ENCODE peak calls at places on chromosomes 7 and 10, in seven cellular contexts. One of them, this sample, is unnamed.
A peak's percentile ranks its signal among the peaks of the same experiment; 100 is the strongest.

GRCh38 chr10:26486304-26486703 is 48.2 kb downstream of the APBB1IP start:
- DNase-seq in esophagus muscularis mucosa: peak; percentile 66
- DNase-seq in bronchial epithelial cell: peak; percentile 4
- DNase-seq in naive thymus-derived CD4-positive, alpha-beta T cell: no peak
- DNase-seq in fibroblast of mammary gland: peak; percentile 99
- DNase-seq in A549: peak; percentile 24
- DNase-seq in MM.1S: no peak
- DNase-seq in this sample: no peak

GRCh38 chr7:128791968-128792319 is at the start of gene CCDC136:
- DNase-seq in fibroblast of mammary gland: no peak
- DNase-seq in esophagus muscularis mucosa: peak; percentile 78
- DNase-seq in A549: no peak
- DNase-seq in MM.1S: no peak
- DNase-seq in naive thymus-derived CD4-positive, alpha-beta T cell: no peak
- DNase-seq in bronchial epithelial cell: no peak
- DNase-seq in this sample: no peak

GRCh38 chr10:14439451-14440259 is 108.9 kb upstream of the FRMD4A start:
- DNase-seq in A549: no peak
- DNase-seq in MM.1S: no peak
- DNase-seq in esophagus muscularis mucosa: no peak
- DNase-seq in fibroblast of mammary gland: peak; percentile 4
- DNase-seq in naive thymus-derived CD4-positive, alpha-beta T cell: no peak
- DNase-seq in bronchial epithelial cell: no peak
- DNase-seq in this sample: no peak

GRCh38 chr7:148738737-148739535 is 40.2 kb downstream of the CUL1 start:
- DNase-seq in naive thymus-derived CD4-positive, alpha-beta T cell: no peak
- DNase-seq in bronchial epithelial cell: no peak
- DNase-seq in MM.1S: no peak
- DNase-seq in esophagus muscularis mucosa: no peak
- DNase-seq in fibroblast of mammary gland: peak; percentile 11
- DNase-seq in A549: no peak
- DNase-seq in this sample: no peak

GRCh38 chr7:30196408-30196807 is 61.6 kb downstream of the MTURN start:
- DNase-seq in A549: no peak
- DNase-seq in esophagus muscularis mucosa: no peak
- DNase-seq in MM.1S: no peak
- DNase-seq in fibroblast of mammary gland: no peak
- DNase-seq in naive thymus-derived CD4-positive, alpha-beta T cell: no peak
- DNase-seq in bronchial epithelial cell: no peak
- DNase-seq in this sample: no peak

GRCh38 chr10:25747038-25747437 is 187.0 kb upstream of the MYO3A start:
- DNase-seq in fibroblast of mammary gland: no peak
- DNase-seq in A549: no peak
- DNase-seq in MM.1S: no peak
- DNase-seq in bronchial epithelial cell: peak; percentile 47
- DNase-seq in naive thymus-derived CD4-positive, alpha-beta T cell: no peak
- DNase-seq in esophagus muscularis mucosa: no peak
- DNase-seq in this sample: no peak

GRCh38 chr7:16657656-16658279 is 11.8 kb downstream of the BZW2 start:
- DNase-seq in A549: peak; percentile 33
- DNase-seq in naive thymus-derived CD4-positive, alpha-beta T cell: no peak
- DNase-seq in esophagus muscularis mucosa: no peak
- DNase-seq in MM.1S: no peak
- DNase-seq in fibroblast of mammary gland: peak; percentile 94
- DNase-seq in bronchial epithelial cell: peak; percentile 51
- DNase-seq in this sample: no peak

GRCh38 chr10:129643266-129643665 is 176.2 kb downstream of the MGMT start:
- DNase-seq in fibroblast of mammary gland: no peak
- DNase-seq in A549: no peak
- DNase-seq in MM.1S: no peak
- DNase-seq in esophagus muscularis mucosa: peak; percentile 64
- DNase-seq in naive thymus-derived CD4-positive, alpha-beta T cell: no peak
- DNase-seq in bronchial epithelial cell: no peak
- DNase-seq in this sample: no peak

GRCh38 chr10:118856106-118856505 is 101.3 kb upstream of the CACUL1 start:
- DNase-seq in A549: no peak
- DNase-seq in fibroblast of mammary gland: no peak
- DNase-seq in MM.1S: no peak
- DNase-seq in esophagus muscularis mucosa: peak; percentile 78
- DNase-seq in naive thymus-derived CD4-positive, alpha-beta T cell: no peak
- DNase-seq in bronchial epithelial cell: no peak
- DNase-seq in this sample: no peak

GRCh38 chr7:38671901-38672559 is 40.9 kb upstream of the AMPH start:
- DNase-seq in bronchial epithelial cell: no peak
- DNase-seq in A549: no peak
- DNase-seq in MM.1S: peak; percentile 33
- DNase-seq in naive thymus-derived CD4-positive, alpha-beta T cell: no peak
- DNase-seq in esophagus muscularis mucosa: no peak
- DNase-seq in fibroblast of mammary gland: no peak
- DNase-seq in this sample: no peak

GRCh38 chr10:73868655-73869195 is 5.6 kb downstream of the CAMK2G start:
- DNase-seq in fibroblast of mammary gland: no peak
- DNase-seq in A549: no peak
- DNase-seq in naive thymus-derived CD4-positive, alpha-beta T cell: no peak
- DNase-seq in MM.1S: no peak
- DNase-seq in bronchial epithelial cell: no peak
- DNase-seq in esophagus muscularis mucosa: no peak
- DNase-seq in this sample: no peak

GRCh38 chr7:129144834-129145668 is 544 bp downstream of the TSPAN33 start:
- DNase-seq in MM.1S: no peak
- DNase-seq in bronchial epithelial cell: no peak
- DNase-seq in esophagus muscularis mucosa: no peak
- DNase-seq in A549: no peak
- DNase-seq in fibroblast of mammary gland: no peak
- DNase-seq in naive thymus-derived CD4-positive, alpha-beta T cell: no peak
- DNase-seq in this sample: peak; percentile 17

GRCh38 chr10:86366033-86366901 is at the start of gene GRID1:
- DNase-seq in esophagus muscularis mucosa: no peak
- DNase-seq in MM.1S: peak; percentile 47
- DNase-seq in naive thymus-derived CD4-positive, alpha-beta T cell: no peak
- DNase-seq in A549: no peak
- DNase-seq in fibroblast of mammary gland: no peak
- DNase-seq in bronchial epithelial cell: no peak
- DNase-seq in this sample: no peak

GRCh38 chr7:40986351-40986873 is 716.5 kb downstream of the INHBA start:
- DNase-seq in A549: peak; percentile 4
- DNase-seq in esophagus muscularis mucosa: no peak
- DNase-seq in naive thymus-derived CD4-positive, alpha-beta T cell: no peak
- DNase-seq in bronchial epithelial cell: peak; percentile 52
- DNase-seq in MM.1S: no peak
- DNase-seq in fibroblast of mammary gland: peak; percentile 99
- DNase-seq in this sample: no peak

GRCh38 chr7:17638727-17639126 is 301.6 kb downstream of the SNX13 start:
- DNase-seq in naive thymus-derived CD4-positive, alpha-beta T cell: no peak
- DNase-seq in A549: no peak
- DNase-seq in esophagus muscularis mucosa: no peak
- DNase-seq in MM.1S: no peak
- DNase-seq in bronchial epithelial cell: peak; percentile 93
- DNase-seq in fibroblast of mammary gland: peak; percentile 25
- DNase-seq in this sample: no peak

GRCh38 chr10:70106958-70107791 is 25.4 kb downstream of the AIFM2 start:
- DNase-seq in A549: no peak
- DNase-seq in fibroblast of mammary gland: no peak
- DNase-seq in bronchial epithelial cell: no peak
- DNase-seq in MM.1S: no peak
- DNase-seq in esophagus muscularis mucosa: no peak
- DNase-seq in naive thymus-derived CD4-positive, alpha-beta T cell: no peak
- DNase-seq in this sample: no peak

GRCh38 chr10:107075117-107075516 is 89.4 kb downstream of the SORCS1 start:
- DNase-seq in naive thymus-derived CD4-positive, alpha-beta T cell: no peak
- DNase-seq in bronchial epithelial cell: no peak
- DNase-seq in esophagus muscularis mucosa: no peak
- DNase-seq in MM.1S: no peak
- DNase-seq in A549: no peak
- DNase-seq in fibroblast of mammary gland: no peak
- DNase-seq in this sample: no peak

GRCh38 chr10:69456880-69457693 is 5.8 kb downstream of the TSPAN15 start:
- DNase-seq in fibroblast of mammary gland: peak; percentile 70
- DNase-seq in esophagus muscularis mucosa: no peak
- DNase-seq in bronchial epithelial cell: peak; percentile 86
- DNase-seq in A549: no peak
- DNase-seq in MM.1S: no peak
- DNase-seq in naive thymus-derived CD4-positive, alpha-beta T cell: no peak
- DNase-seq in this sample: no peak

GRCh38 chr10:61899997-61900828 is 1.3 kb upstream of the ARID5B start:
- DNase-seq in fibroblast of mammary gland: peak; percentile 86
- DNase-seq in esophagus muscularis mucosa: no peak
- DNase-seq in MM.1S: peak; percentile 86
- DNase-seq in A549: peak; percentile 34
- DNase-seq in naive thymus-derived CD4-positive, alpha-beta T cell: peak; percentile 60
- DNase-seq in bronchial epithelial cell: peak; percentile 90
- DNase-seq in this sample: peak; percentile 60

DNA sequence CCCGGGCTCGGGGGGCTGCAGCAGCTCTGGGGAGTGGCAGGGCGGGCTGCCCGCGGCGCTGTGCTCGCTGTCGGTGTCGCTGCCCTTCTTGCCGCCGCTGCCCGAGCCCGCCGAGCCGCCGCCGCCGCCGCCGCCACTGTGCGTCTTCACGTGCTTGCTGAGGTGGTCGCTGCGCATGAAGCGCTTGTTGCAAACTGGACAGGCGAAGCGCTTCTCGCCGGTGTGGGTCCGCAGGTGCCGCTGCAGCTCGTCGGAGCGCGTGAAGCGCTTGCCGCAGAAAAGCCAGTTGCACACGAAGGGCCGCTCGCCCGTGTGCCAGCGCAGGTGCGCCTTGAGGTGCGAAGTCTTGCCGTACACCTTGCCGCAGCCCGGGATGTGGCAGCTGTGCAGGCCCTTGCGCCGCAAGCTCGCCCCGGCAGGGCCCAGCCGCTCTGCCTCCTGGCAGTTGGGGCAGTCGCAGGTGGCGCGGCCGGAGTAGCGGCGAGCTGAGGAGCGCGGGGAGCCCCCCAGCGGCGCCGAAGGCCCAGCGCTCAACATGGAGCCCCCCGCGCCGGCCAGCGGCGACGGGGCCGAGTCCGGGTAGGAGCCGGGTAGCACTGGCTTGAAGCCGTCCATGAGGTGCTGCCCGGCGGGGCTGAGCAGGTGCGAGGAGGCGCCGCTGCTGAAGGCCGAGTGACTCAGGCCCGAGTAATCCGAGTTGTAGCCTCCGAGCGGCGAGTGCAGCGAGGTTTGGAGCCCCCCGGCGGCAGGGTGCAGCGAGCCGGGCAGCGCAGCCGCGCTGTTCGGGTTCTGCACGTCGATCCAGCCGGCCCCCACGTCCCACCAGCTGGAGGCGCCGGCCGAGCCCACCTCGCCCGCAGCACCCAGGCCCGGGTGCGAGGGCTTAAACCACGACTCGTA is 2.1 kb downstream of the SP8 start:
- DNase-seq in bronchial epithelial cell: peak; percentile 28
- DNase-seq in esophagus muscularis mucosa: no peak
- DNase-seq in naive thymus-derived CD4-positive, alpha-beta T cell: no peak
- DNase-seq in A549: peak; percentile 57
- DNase-seq in fibroblast of mammary gland: peak; percentile 8
- DNase-seq in MM.1S: no peak
- DNase-seq in this sample: no peak
- H3K4me3 ChIP-seq in bronchial epithelial cell: no peak overlapping the region
- H3K4me3 ChIP-seq in esophagus muscularis mucosa: peak overlapping the region; percentile 42
- H3K4me3 ChIP-seq in naive thymus-derived CD4-positive, alpha-beta T cell: no peak overlapping the region
- H3K4me3 ChIP-seq in A549: peak overlapping the region; percentile 43
- H3K4me3 ChIP-seq in fibroblast of mammary gland: no peak overlapping the region
- H3K4me3 ChIP-seq in MM.1S: no peak overlapping the region
- H3K4me3 ChIP-seq in this sample: no peak overlapping the region

GRCh38 chr10:72085166-72085565 is 3.2 kb downstream of the SPOCK2 start:
- DNase-seq in MM.1S: no peak
- DNase-seq in naive thymus-derived CD4-positive, alpha-beta T cell: no peak
- DNase-seq in bronchial epithelial cell: no peak
- DNase-seq in esophagus muscularis mucosa: no peak
- DNase-seq in A549: no peak
- DNase-seq in fibroblast of mammary gland: no peak
- DNase-seq in this sample: no peak
- H3K4me3 ChIP-seq in MM.1S: no peak overlapping the region
- H3K4me3 ChIP-seq in naive thymus-derived CD4-positive, alpha-beta T cell: peak overlapping the region; percentile 98
- H3K4me3 ChIP-seq in bronchial epithelial cell: no peak overlapping the region
- H3K4me3 ChIP-seq in esophagus muscularis mucosa: no peak overlapping the region
- H3K4me3 ChIP-seq in A549: no peak overlapping the region
- H3K4me3 ChIP-seq in fibroblast of mammary gland: no peak overlapping the region
- H3K4me3 ChIP-seq in this sample: peak overlapping the region; percentile 88

GRCh38 chr7:157962458-157963306 is 624.9 kb downstream of the PTPRN2 start:
- DNase-seq in A549: no peak
- DNase-seq in bronchial epithelial cell: no peak
- DNase-seq in fibroblast of mammary gland: no peak
- DNase-seq in naive thymus-derived CD4-positive, alpha-beta T cell: no peak
- DNase-seq in esophagus muscularis mucosa: no peak
- DNase-seq in MM.1S: no peak
- DNase-seq in this sample: no peak

GRCh38 chr7:157964016-157964415 is 623.6 kb downstream of the PTPRN2 start:
- DNase-seq in fibroblast of mammary gland: no peak
- DNase-seq in naive thymus-derived CD4-positive, alpha-beta T cell: no peak
- DNase-seq in A549: no peak
- DNase-seq in esophagus muscularis mucosa: no peak
- DNase-seq in MM.1S: no peak
- DNase-seq in bronchial epithelial cell: no peak
- DNase-seq in this sample: no peak

GRCh38 chr7:157964521-157964920 is 623.1 kb downstream of the PTPRN2 start:
- DNase-seq in bronchial epithelial cell: no peak
- DNase-seq in MM.1S: no peak
- DNase-seq in naive thymus-derived CD4-positive, alpha-beta T cell: no peak
- DNase-seq in fibroblast of mammary gland: no peak
- DNase-seq in A549: no peak
- DNase-seq in esophagus muscularis mucosa: no peak
- DNase-seq in this sample: no peak

GRCh38 chr7:157963526-157963925 is 624.1 kb downstream of the PTPRN2 start:
- DNase-seq in A549: no peak
- DNase-seq in esophagus muscularis mucosa: no peak
- DNase-seq in bronchial epithelial cell: no peak
- DNase-seq in MM.1S: no peak
- DNase-seq in naive thymus-derived CD4-positive, alpha-beta T cell: no peak
- DNase-seq in fibroblast of mammary gland: no peak
- DNase-seq in this sample: no peak

DNA sequence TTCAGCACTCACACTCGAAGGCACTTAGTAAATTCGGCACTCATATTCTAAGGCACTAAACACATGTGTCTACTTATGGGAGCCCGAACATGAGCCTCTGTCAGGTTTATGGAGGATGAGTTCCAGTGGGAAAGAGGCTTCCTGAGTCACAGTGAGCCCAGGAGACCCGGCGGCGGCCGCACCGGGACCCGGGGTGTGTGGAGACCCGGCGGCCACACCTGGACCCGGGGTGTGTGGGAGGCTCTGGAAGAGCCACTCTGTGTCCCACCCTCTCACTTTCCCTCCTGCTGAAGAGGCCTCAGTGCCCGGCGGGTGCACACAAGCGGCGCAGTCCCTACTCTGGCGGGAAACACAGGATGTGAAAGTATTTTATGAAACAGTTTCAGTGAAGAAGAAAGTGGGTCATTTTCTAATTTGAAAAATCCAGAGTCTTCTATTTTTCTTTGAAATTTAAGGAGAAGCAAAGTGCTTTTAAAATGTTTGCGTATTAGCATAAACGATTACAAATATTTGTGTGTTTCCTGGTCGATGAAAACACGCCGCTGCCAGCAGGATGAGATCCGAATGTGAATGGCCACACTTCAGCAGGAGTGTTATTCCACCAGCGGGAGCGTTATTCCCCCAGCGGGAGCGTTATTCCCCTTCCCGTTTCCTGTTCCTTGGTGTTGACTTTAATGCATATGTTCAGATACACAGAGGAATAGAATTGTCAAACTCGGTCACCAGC is 625.1 kb downstream of the DNAJB6 start:
- DNase-seq in fibroblast of mammary gland: no peak
- DNase-seq in MM.1S: no peak
- DNase-seq in A549: no peak
- DNase-seq in esophagus muscularis mucosa: no peak
- DNase-seq in naive thymus-derived CD4-positive, alpha-beta T cell: no peak
- DNase-seq in bronchial epithelial cell: no peak
- DNase-seq in this sample: no peak
- H3K4me3 ChIP-seq in fibroblast of mammary gland: no peak overlapping the region
- H3K4me3 ChIP-seq in MM.1S: no peak overlapping the region
- H3K4me3 ChIP-seq in A549: no peak overlapping the region
- H3K4me3 ChIP-seq in esophagus muscularis mucosa: no peak overlapping the region
- H3K4me3 ChIP-seq in naive thymus-derived CD4-positive, alpha-beta T cell: no peak overlapping the region
- H3K4me3 ChIP-seq in bronchial epithelial cell: no peak overlapping the region
- H3K4me3 ChIP-seq in this sample: no peak overlapping the region

GRCh38 chr7:996089-996872 is 13.3 kb downstream of the CYP2W1 start:
- DNase-seq in MM.1S: no peak
- DNase-seq in A549: no peak
- DNase-seq in esophagus muscularis mucosa: no peak
- DNase-seq in naive thymus-derived CD4-positive, alpha-beta T cell: no peak
- DNase-seq in bronchial epithelial cell: no peak
- DNase-seq in fibroblast of mammary gland: no peak
- DNase-seq in this sample: no peak
- H3K4me3 ChIP-seq in MM.1S: no peak overlapping the region
- H3K4me3 ChIP-seq in A549: no peak overlapping the region
- H3K4me3 ChIP-seq in esophagus muscularis mucosa: no peak overlapping the region
- H3K4me3 ChIP-seq in naive thymus-derived CD4-positive, alpha-beta T cell: no peak overlapping the region
- H3K4me3 ChIP-seq in bronchial epithelial cell: no peak overlapping the region
- H3K4me3 ChIP-seq in fibroblast of mammary gland: no peak overlapping the region
- H3K4me3 ChIP-seq in this sample: no peak overlapping the region

This sample was measured in CD8-positive, alpha-beta memory T cell.